ENCODE peak calls at places on chromosomes 7 and 10, in ten cellular contexts. N is A549, P is transverse colon, J is sigmoid colon, R is GM12878, H is tibial nerve, M is stomach, S is suprapubic skin, W is upper lobe of left lung, Q is K562. V is an unnamed sample.

GRCh38 chr10:58352956-58353610 is 18.3 kb downstream of the UBE2D1 start:
- DNase-seq in J (no peak), W (no peak), H (no peak), R (no peak), M (no peak), N (no peak), S (no peak), P (no peak), Q (no peak), V (no peak)

GRCh38 chr7:94127026-94127425 is 122.9 kb upstream of the BET1 start:
- DNase-seq in N (no peak), J (no peak), H (no peak), Q (no peak), R (no peak), P (no peak), S (no peak), M (no peak), W (no peak), V (no peak)

GRCh38 chr7:55260171-55260570 is 105.0 kb upstream of the LANCL2 start:
- DNase-seq in M (no peak), R (no peak), H (no peak), Q (no peak), J (no peak), N (no peak), P (no peak), W (no peak), S (no peak), V (no peak)

GRCh38 chr7:44224216-44224950 is 23.6 kb downstream of the YKT6 start:
- DNase-seq in P (no peak), M (no peak), S (no peak), W (peak; percentile 54), Q (no peak), H (no peak), J (no peak), R (no peak), N (no peak), V (no peak)

GRCh38 chr7:7812112-7812511 is 93.7 kb upstream of the RPA3 start:
- DNase-seq in N (no peak), M (no peak), P (no peak), H (no peak), J (no peak), S (no peak), Q (no peak), W (no peak), R (no peak), V (no peak)

GRCh38 chr7:138247568-138248328 is 171.5 kb downstream of the AKR1D1 start:
- DNase-seq in P (no peak), M (no peak), R (no peak), W (no peak), S (no peak), H (no peak), Q (peak; percentile 41), N (no peak), J (no peak), V (no peak)

GRCh38 chr7:45267262-45267661 is 109.7 kb downstream of the RAMP3 start:
- DNase-seq in N (no peak), J (no peak), H (no peak), P (no peak), R (no peak), M (no peak), W (no peak), Q (no peak), S (no peak), V (no peak)

GRCh38 chr10:13659887-13660544 is 73.3 kb downstream of the PRPF18 start:
- DNase-seq in J (peak; percentile 85), P (peak; percentile 59), S (no peak), W (peak; percentile 85), Q (peak; percentile 67), R (peak; percentile 17), N (peak; percentile 59), M (peak; percentile 64), H (peak; percentile 70), V (peak; percentile 74)

GRCh38 chr10:110783509-110784103 is 88.1 kb upstream of the PDCD4 start:
- DNase-seq in W (no peak), M (no peak), H (no peak), R (no peak), P (no peak), J (no peak), Q (no peak), S (no peak), N (no peak), V (no peak)

GRCh38 chr10:124952123-124952522 is 10.2 kb downstream of the ZRANB1 start:
- DNase-seq in S (no peak), W (no peak), H (no peak), J (no peak), P (no peak), N (no peak), M (no peak), R (no peak), Q (no peak), V (no peak)

GRCh38 chr10:78955206-78955605 is 113.6 kb upstream of the ZMIZ1 start:
- DNase-seq in Q (no peak), P (no peak), W (no peak), H (no peak), S (no peak), N (no peak), R (no peak), J (no peak), M (no peak), V (no peak)

GRCh38 chr10:54026340-54026739 is 774.7 kb downstream of the PCDH15 start:
- DNase-seq in R (no peak), J (no peak), S (no peak), H (no peak), Q (no peak), W (no peak), P (no peak), M (no peak), N (no peak), V (no peak)

GRCh38 chr7:121873795-121874194 is 834 bp downstream of the PTPRZ1 start:
- DNase-seq in S (no peak), N (no peak), W (no peak), H (no peak), P (no peak), J (no peak), R (no peak), M (no peak), Q (no peak), V (no peak)

GRCh38 chr10:78319371-78319770 is 285.7 kb downstream of the RPS24 start:
- DNase-seq in P (no peak), Q (no peak), R (no peak), W (no peak), S (no peak), H (no peak), N (no peak), M (no peak), J (no peak), V (no peak)

GRCh38 chr10:127090135-127090534 is 106.3 kb downstream of the INSYN2A start:
- DNase-seq in J (no peak), Q (no peak), H (no peak), R (no peak), N (no peak), S (no peak), M (no peak), W (no peak), P (no peak), V (no peak)

GRCh38 chr10:100872034-100872791 is 40.5 kb upstream of the SLF2 start:
- DNase-seq in Q (peak; percentile 68), J (no peak), R (no peak), W (no peak), S (no peak), H (no peak), N (peak; percentile 92), P (peak; percentile 17), M (no peak), V (no peak)

GRCh38 chr7:34354906-34355305 is 303.1 kb upstream of the NPSR1 start:
- DNase-seq in W (no peak), Q (no peak), H (no peak), P (no peak), M (no peak), R (no peak), N (no peak), J (no peak), S (no peak), V (no peak)

GRCh38 chr7:1975179-1975578 is 257.6 kb downstream of the MAD1L1 start:
- DNase-seq in P (no peak), N (no peak), M (no peak), S (no peak), W (no peak), H (no peak), R (no peak), Q (no peak), J (no peak), V (no peak)
- TF ChIP-seq POLR2A in P (no peak), N (no peak), M (no peak), S (no peak), W (no peak), H (no peak), R (no peak), Q (no peak), J (no peak), V (no peak)

GRCh38 chr7:30549933-30550493 is 44.7 kb upstream of the GARS1 start:
- DNase-seq in Q (peak; percentile 41), J (no peak), N (no peak), W (no peak), P (no peak), M (no peak), H (no peak), S (no peak), R (no peak), V (no peak)

GRCh38 chr7:30553141-30553540 is 41.5 kb upstream of the GARS1 start:
- DNase-seq in W (no peak), N (no peak), P (no peak), Q (no peak), R (no peak), H (no peak), S (no peak), M (no peak), J (no peak), V (no peak)

GRCh38 chr7:30555525-30555924 is 39.2 kb upstream of the GARS1 start:
- DNase-seq in R (no peak), W (no peak), M (no peak), S (no peak), P (no peak), N (no peak), Q (no peak), H (no peak), J (no peak), V (no peak)

GRCh38 chr7:30548762-30549344 is 44.2 kb upstream of the GGCT start:
- DNase-seq in J (peak; percentile 71), H (peak; percentile 81), Q (peak; percentile 75), M (peak; percentile 77), S (no peak), P (peak; percentile 71), N (peak; percentile 79), W (no peak), R (no peak), V (peak; percentile 53)

GRCh38 chr7:30552330-30552729 is 42.3 kb upstream of the GARS1 start:
- DNase-seq in H (no peak), W (no peak), S (no peak), P (no peak), M (no peak), R (no peak), Q (no peak), N (no peak), J (no peak), V (no peak)
- H3K4me1 ChIP-seq in H (peaks cover 5% of the 10 kb centered on the region), W (peaks cover 13% of the 10 kb centered on the region), S (peaks cover 40% of the 10 kb centered on the region), P (peaks cover 9% of the 10 kb centered on the region), M (peaks cover 21% of the 10 kb centered on the region), R (peaks cover 4% of the 10 kb centered on the region), Q (peaks cover 10% of the 10 kb centered on the region), N (peaks cover 9% of the 10 kb centered on the region), J (no peaks in the 10 kb centered on the region), V (peaks cover 3% of the 10 kb centered on the region)

GRCh38 chr10:117334075-117334474 is 41.2 kb downstream of the PDZD8 start:
- DNase-seq in W (no peak), N (no peak), S (no peak), J (no peak), H (no peak), Q (no peak), R (no peak), P (no peak), M (no peak), V (no peak)
- TF ChIP-seq EP300 in W (no peak), N (no peak), S (no peak), J (no peak), H (no peak), Q (no peak), R (no peak), P (no peak), M (no peak), V (no peak)

GRCh38 chr7:79964463-79964862 is 170.2 kb upstream of the GNAI1 start:
- DNase-seq in S (no peak), W (no peak), N (no peak), R (no peak), J (no peak), H (no peak), P (no peak), M (no peak), Q (no peak), V (no peak)
- TF ChIP-seq POLR2A in S (no peak), W (no peak), N (no peak), R (no peak), J (no peak), H (no peak), P (no peak), M (no peak), Q (no peak), V (no peak)